ENCODE peak calls at places on chromosomes 3 and 15, in six cellular contexts. B is H9, N is IMR-90, U is neuronal stem cell, G is H1, H is mesenchymal stem cell. I is an unnamed sample.

GRCh38 chr15:95208988-95209387 is 977.6 kb downstream of the MCTP2 start:
- DNase-seq in H (peak), G (no peak), B (no peak), U (no peak), N (peak), I (no peak)

GRCh38 chr3:178672263-178672662 is 136.0 kb downstream of the KCNMB2 start:
- DNase-seq in U (no peak), N (no peak), H (peak), G (no peak), B (no peak), I (no peak)

GRCh38 chr3:187039100-187039722 is 100.1 kb downstream of the RPL39L start:
- DNase-seq in B (no peak), N (no peak), H (no peak), G (no peak), U (no peak), I (no peak)

GRCh38 chr3:50256978-50257890 is 11.7 kb upstream of the SEMA3B start:
- DNase-seq in N (no peak), U (no peak), G (peak), H (no peak), B (peak), I (peak)

GRCh38 chr15:39602143-39602542 is 21.3 kb downstream of the THBS1 start:
- DNase-seq in G (no peak), H (peak), B (peak), U (no peak), N (no peak), I (no peak)

GRCh38 chr3:52210550-52211046 is 12.6 kb downstream of the ALAS1 start:
- DNase-seq in U (no peak), N (peak), B (no peak), G (no peak), H (peak), I (peak)

GRCh38 chr3:108001457-108001856 is 89.4 kb downstream of the CD47 start:
- DNase-seq in U (no peak), N (peak), B (no peak), H (peak), G (no peak), I (peak)

GRCh38 chr3:37993811-37994638 is 3.4 kb downstream of the VILL start:
- DNase-seq in N (peak), U (peak), H (peak), B (peak), G (peak), I (peak)

GRCh38 chr3:183728204-183728603 is 30.6 kb downstream of the YEATS2 start:
- DNase-seq in H (no peak), G (no peak), U (no peak), B (no peak), N (no peak), I (no peak)

GRCh38 chr3:70849911-70850699 is 537.7 kb upstream of the MDFIC2 start:
- DNase-seq in U (no peak), N (peak), G (no peak), H (peak), B (no peak), I (peak)

GRCh38 chr3:14516738-14517345 is 23.3 kb downstream of the GRIP2 start:
- DNase-seq in N (no peak), G (no peak), U (no peak), B (peak), H (no peak), I (no peak)

GRCh38 chr3:158395421-158395820 is 175.6 kb upstream of the MLF1 start:
- DNase-seq in H (no peak), G (no peak), U (no peak), B (no peak), N (no peak), I (no peak)

GRCh38 chr3:151925876-151926275 is 52.4 kb downstream of the SUCNR1 start:
- DNase-seq in H (peak), G (no peak), B (no peak), U (no peak), N (peak), I (peak)

GRCh38 chr3:66353530-66353929 is 132.7 kb downstream of the SLC25A26 start:
- DNase-seq in H (peak), G (no peak), U (no peak), B (no peak), N (peak), I (peak)

GRCh38 chr3:160686955-160687535 is 10.1 kb downstream of the ARL14 start:
- DNase-seq in G (no peak), H (peak), N (peak), B (no peak), U (no peak), I (peak)

GRCh38 chr3:193030276-193030675 is 112.6 kb upstream of the MB21D2 start:
- DNase-seq in U (no peak), H (no peak), B (no peak), G (no peak), N (peak), I (no peak)

GRCh38 chr3:194905696-194906095 is 220.0 kb downstream of the FAM43A start:
- DNase-seq in G (no peak), U (no peak), N (peak), H (peak), B (no peak), I (no peak)

GRCh38 chr3:182248349-182248880 is 536.7 kb downstream of the SOX2 start:
- DNase-seq in G (no peak), H (no peak), U (no peak), B (no peak), N (no peak), I (peak)

GRCh38 chr3:24773798-24774197 is 279.1 kb upstream of the THRB start:
- DNase-seq in H (peak), N (peak), B (peak), G (peak), U (peak), I (peak)

GRCh38 chr3:197683191-197683590 is 53.5 kb downstream of the RUBCN start:
- DNase-seq in B (no peak), H (no peak), N (no peak), G (no peak), U (no peak), I (no peak)

GRCh38 chr3:113205481-113205880 is 5.9 kb upstream of the BOC start:
- DNase-seq in B (no peak), G (no peak), U (no peak), N (no peak), H (no peak), I (peak)

GRCh38 chr3:29334652-29335189 is 53.9 kb downstream of the RBMS3 start:
- DNase-seq in H (no peak), N (no peak), U (no peak), G (no peak), B (no peak), I (no peak)

GRCh38 chr3:33171580-33171979 is 47.0 kb downstream of the SUSD5 start:
- DNase-seq in G (no peak), H (no peak), B (no peak), U (no peak), N (no peak), I (no peak)

GRCh38 chr15:68341851-68342336 is 64.3 kb downstream of the FEM1B start:
- DNase-seq in G (no peak), B (no peak), H (peak), N (peak), U (no peak), I (no peak)

GRCh38 chr15:95464091-95464888 is 866.2 kb upstream of the NR2F2 start:
- DNase-seq in B (no peak), N (peak), G (no peak), U (no peak), H (no peak), I (no peak)

GRCh38 chr3:160808838-160809237 is 52.8 kb downstream of the PPM1L start:
- DNase-seq in H (no peak), N (no peak), B (no peak), U (no peak), G (no peak), I (no peak)

GRCh38 chr15:52653451-52653964 is 25.7 kb downstream of the ATOSA start:
- DNase-seq in G (no peak), B (no peak), N (peak), H (peak), U (no peak), I (no peak)

GRCh38 chr15:40693904-40694705 is 869 bp upstream of the RAD51 start:
- DNase-seq in N (no peak), G (no peak), U (no peak), H (no peak), B (no peak), I (no peak)

GRCh38 chr15:68277131-68277604 is 377 bp upstream of the FEM1B start:
- DNase-seq in H (no peak), B (no peak), N (peak), U (peak), G (no peak), I (no peak)

GRCh38 chr15:22949074-22949547 is 31.1 kb downstream of the CYFIP1 start:
- DNase-seq in H (peak), U (peak), B (peak), G (peak), N (peak), I (peak)

GRCh38 chr3:122774564-122774963 is 19.1 kb downstream of the HSPBAP1 start:
- DNase-seq in G (no peak), N (peak), B (no peak), H (peak), U (no peak), I (peak)
- H3K4me2 ChIP-seq in G (no peak), N (no peak), B (no peak), H (no peak), U (no peak), I (no peak)

GRCh38 chr15:58931985-58932384 is 1.5 kb downstream of the SLTM start:
- DNase-seq in B (no peak), N (peak), U (no peak), H (peak), G (no peak), I (peak)

GRCh38 chr15:58934521-58934920 is 1.0 kb upstream of the SLTM start:
- DNase-seq in N (no peak), B (no peak), U (no peak), H (no peak), G (no peak), I (no peak)

GRCh38 chr15:58934114-58934447 is 602 bp upstream of the SLTM start:
- DNase-seq in N (no peak), G (no peak), B (no peak), H (no peak), U (no peak), I (no peak)

GRCh38 chr15:58932791-58933310 is 628 bp downstream of the SLTM start:
- DNase-seq in N (no peak), B (no peak), G (no peak), U (no peak), H (peak), I (peak)

DNA sequence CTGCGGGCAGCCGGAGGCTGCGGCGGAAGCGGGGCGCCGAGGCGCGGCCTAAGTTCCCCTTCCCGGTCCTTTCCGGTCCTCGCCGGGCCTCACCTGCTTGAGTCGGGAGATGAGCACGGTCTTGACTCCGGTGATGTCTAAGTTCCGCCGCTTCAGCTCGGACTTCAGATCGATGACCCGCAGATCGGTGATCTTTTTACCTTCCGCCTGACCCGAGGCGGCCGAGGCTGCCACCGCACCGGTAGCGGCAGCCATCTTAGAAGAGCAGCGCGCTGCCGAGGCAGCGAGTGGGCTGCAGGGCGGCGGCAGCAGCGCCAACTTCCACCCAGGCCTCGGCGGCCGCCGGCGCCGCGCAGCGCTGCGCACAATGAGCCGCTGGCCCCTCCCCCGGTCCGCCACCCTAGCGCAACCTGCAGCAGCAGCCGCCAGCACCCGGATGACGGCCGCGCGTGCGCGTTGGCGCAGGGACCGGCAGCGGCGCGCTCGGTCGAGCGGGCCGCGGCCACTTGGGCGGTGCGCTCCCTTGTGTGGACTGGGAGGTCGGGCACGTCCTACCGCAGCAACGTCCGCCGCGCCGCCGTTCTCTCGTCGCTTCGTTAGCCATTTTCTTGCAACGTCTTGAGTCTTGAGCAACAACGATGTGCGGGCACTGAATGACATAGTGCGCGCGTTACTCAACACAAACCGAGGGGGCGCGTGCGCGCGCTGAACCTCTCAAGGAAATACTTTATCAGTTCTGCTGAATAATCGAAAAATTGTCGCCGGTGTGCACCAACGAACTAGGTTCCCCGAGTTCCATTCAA is at the start of gene SLTM:
- DNase-seq in B (peak), N (peak), U (peak), G (peak), H (peak), I (peak)
- H4K8ac ChIP-seq in B (no peak), N (peak), U (peak), G (peak), H (peak), I (peak)

DNA sequence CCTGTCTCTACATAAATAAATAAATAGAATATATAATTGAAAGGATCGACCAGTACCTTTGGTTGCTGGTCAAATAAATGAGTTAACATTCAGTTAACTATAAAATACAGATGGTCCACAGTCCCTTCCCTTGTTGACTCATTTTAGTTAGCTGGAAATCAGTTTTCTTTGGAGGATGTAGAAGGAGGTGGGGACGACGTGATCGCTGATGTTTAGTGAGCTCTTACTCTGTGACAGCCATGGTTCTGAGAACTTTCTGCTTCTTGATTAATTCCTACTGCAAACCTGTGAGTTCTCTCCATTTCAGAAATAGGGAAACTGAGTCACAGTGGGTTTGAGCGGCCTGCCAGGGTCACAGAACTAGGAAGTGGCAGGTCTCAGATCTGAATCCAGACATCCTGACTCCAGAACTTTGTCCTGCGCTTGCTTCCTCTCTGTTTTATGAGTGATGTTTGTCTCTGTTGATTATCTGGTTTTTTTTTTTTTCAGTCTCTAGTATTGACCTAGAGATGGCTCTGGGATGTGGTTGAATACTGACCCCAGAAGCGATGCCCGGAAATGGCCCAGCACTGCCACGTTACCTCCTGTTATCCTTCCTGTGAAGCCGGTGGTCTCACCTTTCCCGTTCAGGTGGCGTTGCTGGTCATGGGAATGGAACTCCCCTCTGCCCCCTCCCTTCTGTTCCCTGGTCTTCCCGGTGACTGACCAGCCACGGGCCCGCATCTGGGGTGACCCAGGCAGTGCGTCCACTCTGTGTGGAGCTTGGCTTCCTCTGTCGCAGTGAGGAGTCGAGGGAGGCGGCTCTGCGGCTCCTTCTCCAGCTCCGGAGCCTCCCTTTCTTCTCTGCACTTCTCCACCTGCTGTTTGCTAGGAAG is 18.2 kb downstream of the SYNM start:
- DNase-seq in H (peak), G (no peak), N (no peak), B (no peak), U (no peak), I (no peak)
- H3K27ac ChIP-seq in H (peak), G (no peak), N (peak), B (no peak), U (peak), I (peak)

GRCh38 chr15:90955911-90956310 is 1.2 kb downstream of the RCCD1 start:
- DNase-seq in G (no peak), N (no peak), H (no peak), B (no peak), U (no peak), I (no peak)
- H3K4me2 ChIP-seq in G (peak), N (no peak), H (no peak), B (peak), U (no peak), I (no peak)

DNA sequence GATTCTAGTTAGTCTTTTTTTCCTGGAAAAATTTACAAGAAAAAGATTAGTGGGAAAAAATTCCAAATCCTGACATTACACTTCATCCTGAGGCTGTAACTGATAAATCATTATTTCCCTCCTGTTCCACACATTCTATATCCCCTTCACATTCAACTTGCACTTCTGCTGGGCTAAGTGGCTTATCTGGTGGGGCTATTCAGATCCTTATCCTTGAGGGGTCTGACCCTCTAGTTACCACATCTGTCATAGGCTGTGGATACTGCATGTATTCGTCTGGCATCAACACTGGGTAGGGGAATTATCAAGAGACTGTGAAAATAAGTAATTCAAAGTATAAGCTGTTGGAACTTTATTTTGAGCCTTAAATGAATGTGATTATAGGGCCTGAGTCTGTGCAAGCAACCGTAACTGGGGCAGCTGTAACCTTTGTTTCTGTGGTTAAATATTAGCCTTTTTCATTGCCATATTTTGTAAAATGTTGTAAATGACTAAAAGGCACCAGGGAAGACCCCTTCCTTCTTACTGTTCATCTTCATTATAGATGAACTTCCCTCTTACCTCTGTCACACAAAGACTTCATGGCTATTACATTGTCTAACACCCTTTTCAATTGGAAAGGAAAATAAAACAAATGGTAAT is 28.0 kb upstream of the TEX9 start:
- DNase-seq in H (no peak), U (no peak), B (no peak), G (no peak), N (no peak), I (no peak)
- H4K8ac ChIP-seq in H (no peak), U (no peak), B (no peak), G (no peak), N (no peak), I (no peak)

I was measured in trophoblast cell.